ENCODE peak calls at places on chromosomes 1 and 21, in five cellular contexts. E is PC-3, I is RWPE1, X is prostate gland, O is GM12878. N is an unnamed sample.

GRCh38 chr1:209641216-209642181 is 10.7 kb downstream of the LAMB3 start:
- DNase-seq in E (no peak), I (no peak), X (no peak), O (no peak), N (no peak)

GRCh38 chr21:38825269-38825668 is 19.5 kb downstream of the ETS2 start:
- DNase-seq in E (no peak), I (no peak), X (no peak), O (no peak), N (no peak)

GRCh38 chr1:3557366-3557765 is 53.9 kb downstream of the MEGF6 start:
- DNase-seq in E (no peak), I (no peak), X (no peak), O (no peak), N (no peak)

GRCh38 chr1:224211262-224211962 is 28.4 kb downstream of the DEGS1 start:
- DNase-seq in E (peak), I (peak), X (no peak), O (no peak), N (peak)

GRCh38 chr21:42350271-42350885 is 416 bp downstream of the TFF2 start:
- DNase-seq in E (no peak), I (no peak), X (no peak), O (no peak), N (no peak)

GRCh38 chr1:116066868-116067563 is 44.2 kb upstream of the MAB21L3 start:
- DNase-seq in E (no peak), I (no peak), X (no peak), O (no peak), N (peak)

GRCh38 chr1:67148516-67149178 is 13.9 kb upstream of the C1orf141 start:
- DNase-seq in E (peak), I (no peak), X (no peak), O (no peak), N (peak)

GRCh38 chr1:201137579-201138310 is 10.8 kb upstream of the ASCL5 start:
- DNase-seq in E (peak), I (peak), X (peak), O (no peak), N (peak)

GRCh38 chr1:72278461-72278860 is 3.9 kb downstream of the NEGR1 start:
- DNase-seq in E (no peak), I (no peak), X (no peak), O (no peak), N (no peak)

GRCh38 chr1:27891196-27891889 is 19.0 kb downstream of the THEMIS2 start:
- DNase-seq in E (no peak), I (no peak), X (no peak), O (peak), N (no peak)

GRCh38 chr21:44353200-44353970 is at the start of gene TRPM2:
- DNase-seq in E (no peak), I (no peak), X (no peak), O (no peak), N (no peak)

GRCh38 chr1:100622506-100622905 is 84.6 kb downstream of the GPR88 start:
- DNase-seq in E (no peak), I (no peak), X (no peak), O (no peak), N (no peak)

GRCh38 chr1:222588135-222588534 is 1.6 kb downstream of the TAF1A start:
- DNase-seq in E (no peak), I (no peak), X (no peak), O (no peak), N (no peak)

GRCh38 chr1:183461350-183461749 is 10.9 kb upstream of the SMG7 start:
- DNase-seq in E (peak), I (peak), X (no peak), O (no peak), N (peak)

GRCh38 chr1:41138549-41138948 is 103.6 kb downstream of the SCMH1 start:
- DNase-seq in E (no peak), I (no peak), X (no peak), O (no peak), N (peak)

GRCh38 chr1:178599745-178600144 is 86.8 kb downstream of the TEX35 start:
- DNase-seq in E (no peak), I (no peak), X (no peak), O (no peak), N (no peak)

GRCh38 chr1:6350416-6351088 is 43.0 kb downstream of the ACOT7 start:
- DNase-seq in E (peak), I (peak), X (peak), O (no peak), N (peak)

DNA sequence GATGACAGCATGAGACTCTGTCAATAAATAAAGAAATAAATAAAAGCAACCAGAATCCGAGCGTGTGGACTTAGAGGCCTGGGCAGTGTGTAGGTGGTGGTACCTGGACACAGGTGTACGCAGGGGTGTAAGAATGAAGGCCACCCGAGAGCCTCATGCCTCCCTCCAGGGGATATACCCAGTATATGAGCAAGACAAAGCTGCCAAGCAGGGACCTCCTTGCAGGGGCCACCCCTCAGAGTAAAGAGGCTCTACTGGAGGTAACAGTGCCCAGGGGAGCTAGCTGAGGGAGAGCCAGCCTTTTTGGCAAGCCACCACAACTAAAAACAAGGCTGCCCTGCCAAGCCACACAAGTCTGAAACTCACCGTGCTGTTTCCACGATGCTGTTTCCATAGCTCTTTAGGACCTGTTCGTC is 179.2 kb upstream of the RAB4A start:
- DNase-seq in E (no peak), I (no peak), X (peak), O (no peak), N (no peak)
- TF ChIP-seq CTCF in E (no peak), I (no peak), X (no peak), O (no peak), N (no peak)

GRCh38 chr1:164613176-164613575 is 54.2 kb downstream of the PBX1 start:
- DNase-seq in E (peak), I (peak), X (peak), O (no peak), N (peak)

GRCh38 chr1:164622057-164622840 is 63.3 kb downstream of the PBX1 start:
- DNase-seq in E (no peak), I (no peak), X (no peak), O (no peak), N (no peak)

GRCh38 chr1:164614316-164614715 is 55.3 kb downstream of the PBX1 start:
- DNase-seq in E (no peak), I (no peak), X (no peak), O (no peak), N (no peak)

GRCh38 chr1:164619006-164619784 is 60.2 kb downstream of the PBX1 start:
- DNase-seq in E (no peak), I (no peak), X (no peak), O (no peak), N (no peak)

DNA sequence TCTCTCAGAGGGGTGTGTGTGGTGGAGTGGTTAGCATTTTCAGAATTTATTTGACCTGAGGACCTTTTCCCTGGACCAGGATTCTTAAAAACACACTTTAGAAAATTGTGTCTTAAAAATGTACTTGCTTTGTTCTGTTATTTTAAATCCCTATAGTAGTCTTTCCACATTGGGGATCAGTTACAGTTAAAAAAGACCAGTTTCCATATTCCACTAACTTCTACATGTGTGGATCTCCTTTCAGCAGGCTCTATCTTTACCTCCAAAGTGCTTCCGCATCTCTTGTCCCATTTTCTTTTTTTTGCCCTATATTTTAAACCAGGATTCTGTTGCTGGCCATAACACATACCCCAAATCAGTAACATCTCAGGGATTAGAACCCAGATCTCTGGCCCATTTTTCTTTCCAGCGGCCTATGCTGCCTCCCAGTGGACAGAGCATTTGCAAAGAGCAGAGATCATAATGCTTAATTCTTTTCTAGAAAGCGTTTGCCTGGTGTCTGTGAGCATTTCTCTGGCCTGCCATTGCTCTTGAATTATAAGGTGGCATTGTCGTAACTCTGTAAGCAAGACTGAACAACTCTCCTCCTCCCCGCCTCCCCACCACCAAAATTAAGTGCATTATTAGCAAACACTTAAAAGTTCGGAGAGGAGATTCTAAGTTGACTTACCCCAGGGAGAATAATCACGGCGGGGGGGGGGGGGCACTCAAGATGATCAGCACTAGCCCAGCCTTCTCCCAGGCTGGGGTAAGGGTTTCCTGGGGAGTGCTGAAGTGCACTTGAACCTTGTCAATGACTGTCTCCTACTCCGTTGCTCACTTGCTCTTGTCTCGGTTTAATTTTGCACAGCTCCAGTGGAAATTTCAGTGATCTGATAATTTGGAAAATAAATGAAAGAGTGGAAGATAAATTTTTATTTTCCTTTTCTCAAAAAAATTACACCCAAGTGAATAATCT is 58.9 kb downstream of the PBX1 start:
- DNase-seq in E (peak), I (no peak), X (no peak), O (no peak), N (peak)
- TF ChIP-seq CTCF in E (peak), I (no peak), X (peak), O (peak), N (peak)

DNA sequence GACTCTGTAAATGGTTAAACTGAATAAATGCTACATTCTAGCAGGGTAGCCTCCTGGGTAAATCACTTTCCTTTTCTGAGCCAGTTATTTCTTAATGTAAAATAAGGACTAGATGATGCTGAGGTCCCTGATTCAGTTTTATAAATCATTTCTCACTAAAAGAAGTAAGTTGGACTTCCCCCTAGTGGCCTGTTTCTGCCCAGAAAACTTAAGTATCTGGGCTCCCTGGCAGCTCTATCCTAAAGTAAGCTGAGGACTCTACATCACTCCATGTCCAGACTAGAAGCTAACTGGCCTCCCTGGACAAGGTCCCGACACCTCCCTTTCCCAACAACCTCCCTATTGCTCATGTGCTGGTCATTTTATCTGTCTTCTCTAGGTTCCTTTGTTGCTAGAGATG is 3.0 kb downstream of the GPN2 start:
- DNase-seq in E (peak), I (no peak), X (no peak), O (no peak), N (peak)
- TF ChIP-seq CTCF in E (peak), I (peak), X (peak), O (peak), N (peak)

GRCh38 chr1:109643385-109644230 is 12.3 kb upstream of the GSTM4 start:
- DNase-seq in E (peak), I (peak), X (peak), O (no peak), N (peak)
- TF ChIP-seq CTCF in E (peak), I (peak), X (peak), O (peak), N (peak)

GRCh38 chr1:219067350-219067712 is 106.3 kb upstream of the LYPLAL1 start:
- DNase-seq in E (no peak), I (no peak), X (no peak), O (no peak), N (no peak)
- TF ChIP-seq CTCF in E (peak), I (peak), X (no peak), O (no peak), N (no peak)

GRCh38 chr1:177355575-177355974 is 184.8 kb downstream of the BRINP2 start:
- DNase-seq in E (peak), I (peak), X (no peak), O (no peak), N (peak)
- TF ChIP-seq CTCF in E (peak), I (no peak), X (no peak), O (peak), N (peak)

GRCh38 chr1:188872376-188872775 is 1605.3 kb downstream of the BRINP3 start:
- DNase-seq in E (no peak), I (no peak), X (no peak), O (no peak), N (no peak)
- TF ChIP-seq CTCF in E (no peak), I (no peak), X (no peak), O (no peak), N (no peak)

DNA sequence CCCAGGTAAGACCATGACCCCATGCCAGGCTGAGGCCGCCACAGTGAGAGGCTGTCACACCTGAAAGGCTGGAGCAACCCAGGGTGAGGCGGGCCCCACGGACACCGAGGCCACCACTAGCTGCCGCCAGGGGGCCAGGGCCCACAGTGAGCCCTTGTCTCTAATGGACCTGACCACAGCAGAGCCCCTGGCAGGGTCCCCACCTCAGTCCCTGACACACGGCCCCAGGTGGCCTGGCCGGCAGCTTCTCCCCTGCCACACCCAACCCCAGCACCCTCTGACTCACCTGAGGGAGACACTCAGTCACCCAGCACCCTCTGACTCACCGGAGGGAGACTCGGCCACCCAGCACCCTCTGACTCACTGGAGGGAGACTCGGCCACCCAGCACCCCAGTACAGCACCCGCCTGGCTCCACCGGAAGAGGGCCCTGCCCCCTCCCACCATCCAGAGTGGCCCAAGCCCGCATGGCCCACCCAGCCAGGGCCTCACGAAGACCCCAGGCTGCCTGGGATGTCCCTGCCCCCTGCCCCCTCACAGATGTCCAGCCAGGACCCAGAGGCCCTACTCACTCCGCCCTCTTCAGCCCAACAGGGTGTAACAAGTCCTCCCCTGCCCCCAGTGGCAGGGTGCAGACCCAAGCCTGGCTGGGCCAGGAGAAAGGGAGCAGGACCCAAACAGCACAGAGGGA is 4.4 kb downstream of the DVL1 start:
- DNase-seq in E (peak), I (peak), X (no peak), O (no peak), N (peak)
- TF ChIP-seq CTCF in E (peak), I (peak), X (no peak), O (peak), N (peak)

GRCh38 chr1:36211841-36212240 is 12.4 kb upstream of the THRAP3 start:
- DNase-seq in E (no peak), I (no peak), X (no peak), O (no peak), N (peak)

GRCh38 chr1:36222481-36223372 is 1.5 kb upstream of the THRAP3 start:
- DNase-seq in E (no peak), I (no peak), X (no peak), O (no peak), N (no peak)

GRCh38 chr1:36212782-36213181 is 11.5 kb upstream of the THRAP3 start:
- DNase-seq in E (no peak), I (no peak), X (no peak), O (no peak), N (peak)

GRCh38 chr1:36223373-36223995 is 759 bp upstream of the THRAP3 start:
- DNase-seq in E (peak), I (no peak), X (peak), O (peak), N (peak)

DNA sequence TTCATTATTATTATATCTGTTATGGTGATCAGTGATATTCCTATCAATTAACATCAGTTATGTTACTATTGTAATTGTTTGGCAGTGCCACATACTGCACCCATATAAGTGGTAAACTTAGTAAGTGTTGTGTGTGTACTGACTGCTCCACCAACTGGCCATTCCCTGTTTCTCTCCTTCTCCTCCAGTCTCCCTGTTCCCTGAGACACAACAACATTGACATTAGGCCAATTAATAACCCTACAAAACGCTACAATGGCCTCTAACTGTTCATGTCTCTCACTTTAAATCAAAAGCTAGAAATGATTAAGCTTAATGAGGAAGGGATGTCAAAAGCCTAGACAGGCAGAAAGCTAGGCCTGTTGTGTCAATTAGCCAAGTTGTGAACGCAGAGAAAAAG is 6.6 kb upstream of the THRAP3 start:
- DNase-seq in E (peak), I (no peak), X (no peak), O (no peak), N (peak)
- TF ChIP-seq CTCF in E (peak), I (peak), X (no peak), O (peak), N (peak)